ENCODE peak calls at places on chromosomes 5 and 9, in ten cellular contexts. N is GM23248, F is esophagus squamous epithelium, D is PC-9, B is stomach, E is heart left ventricle, V is neuronal stem cell, U is mesenchymal stem cell, C is tibial artery, W is fibroblast of lung. A is an unnamed sample.

GRCh38 chr5:3634061-3634460 is 38.4 kb downstream of the IRX1 start:
- DNase-seq in N (no peak), B (no peak), E (no peak), W (no peak), V (no peak), D (no peak), U (no peak), F (no peak), C (no peak), A (no peak)

GRCh38 chr9:20805766-20806165 is 121.7 kb downstream of the FOCAD start:
- DNase-seq in V (no peak), B (no peak), D (no peak), F (no peak), C (no peak), N (no peak), W (no peak), E (no peak), U (no peak), A (no peak)

GRCh38 chr5:150034677-150035076 is 34.1 kb downstream of the HMGXB3 start:
- DNase-seq in W (peak; percentile 93), U (peak; percentile 47), C (peak; percentile 65), V (no peak), D (no peak), F (no peak), N (peak; percentile 94), B (no peak), E (no peak), A (peak; percentile 81)

GRCh38 chr5:95986001-95986400 is 24.4 kb upstream of the ELL2 start:
- DNase-seq in U (no peak), E (no peak), D (no peak), N (no peak), W (no peak), B (no peak), F (no peak), V (no peak), C (no peak), A (no peak)

GRCh38 chr9:91166796-91167366 is 194.8 kb downstream of the AUH start:
- DNase-seq in C (no peak), N (peak; percentile 44), V (no peak), D (no peak), U (peak; percentile 9), F (no peak), W (no peak), B (peak; percentile 14), E (no peak), A (no peak)

GRCh38 chr5:80747922-80748321 is 93.1 kb upstream of the DHFR start:
- DNase-seq in U (no peak), N (no peak), E (no peak), D (no peak), B (no peak), F (no peak), W (no peak), V (peak; percentile 56), C (no peak), A (no peak)

GRCh38 chr9:34646211-34647083 is at the start of gene GALT:
- DNase-seq in D (peak; percentile 91), F (peak; percentile 68), N (peak; percentile 89), V (peak; percentile 83), W (peak; percentile 77), E (peak; percentile 99), B (peak; percentile 96), C (peak; percentile 97), U (peak; percentile 90), A (peak; percentile 88)

GRCh38 chr9:137445275-137445807 is 4.2 kb upstream of the ENTPD8 start:
- DNase-seq in W (peak; percentile 77), F (no peak), C (peak; percentile 87), U (peak; percentile 81), D (peak; percentile 93), N (peak; percentile 88), B (peak; percentile 86), V (peak; percentile 77), E (peak; percentile 81), A (peak; percentile 74)

GRCh38 chr9:134501266-134502181 is 140.1 kb upstream of the COL5A1 start:
- DNase-seq in B (no peak), V (no peak), U (no peak), D (no peak), C (no peak), F (no peak), N (no peak), E (no peak), W (peak; percentile 14), A (peak; percentile 5)

GRCh38 chr9:88732128-88732527 is 197.2 kb downstream of the NXNL2 start:
- DNase-seq in N (peak; percentile 42), V (no peak), E (no peak), C (peak; percentile 53), U (peak; percentile 89), D (no peak), W (peak; percentile 96), F (no peak), B (no peak), A (no peak)

GRCh38 chr5:135309391-135310327 is 89.4 kb downstream of the MACROH2A1 start:
- DNase-seq in C (no peak), N (peak; percentile 59), E (no peak), V (no peak), F (no peak), W (peak; percentile 6), U (peak; percentile 53), B (no peak), D (no peak), A (no peak)

GRCh38 chr9:114792396-114792795 is 13.4 kb downstream of the TNFSF15 start:
- DNase-seq in C (no peak), N (no peak), D (no peak), F (no peak), E (no peak), W (no peak), U (no peak), V (no peak), B (no peak), A (no peak)

GRCh38 chr5:40227366-40227765 is 452.3 kb upstream of the PTGER4 start:
- DNase-seq in V (no peak), U (no peak), D (no peak), C (no peak), N (no peak), B (no peak), E (no peak), W (peak; percentile 93), F (no peak), A (no peak)

GRCh38 chr9:105223544-105224140 is 20.8 kb upstream of the SLC44A1 start:
- DNase-seq in F (no peak), V (no peak), C (no peak), N (no peak), E (no peak), U (no peak), D (no peak), B (no peak), W (no peak), A (no peak)
- H3K4me1 ChIP-seq in F (no peaks in the 10 kb centered on the region), V (no peaks in the 10 kb centered on the region), C (no peaks in the 10 kb centered on the region), N (peaks cover 8% of the 10 kb centered on the region), E (no peaks in the 10 kb centered on the region), U (no peaks in the 10 kb centered on the region), D (no peaks in the 10 kb centered on the region), B (no peaks in the 10 kb centered on the region), W (no peaks in the 10 kb centered on the region), A (no peaks in the 10 kb centered on the region)

GRCh38 chr5:141810702-141811101 is 67.5 kb downstream of the PCDH1 start:
- DNase-seq in W (no peak), C (no peak), D (no peak), E (no peak), B (no peak), N (no peak), V (no peak), F (no peak), U (no peak), A (no peak)
- H3K4me3 ChIP-seq in W (no peak overlapping the region), C (no peak overlapping the region), D (no peak overlapping the region), E (no peak overlapping the region), B (no peak overlapping the region), N (no peak overlapping the region), V (no peak overlapping the region), F (no peak overlapping the region), U (no peak overlapping the region), A (no peak overlapping the region)

DNA sequence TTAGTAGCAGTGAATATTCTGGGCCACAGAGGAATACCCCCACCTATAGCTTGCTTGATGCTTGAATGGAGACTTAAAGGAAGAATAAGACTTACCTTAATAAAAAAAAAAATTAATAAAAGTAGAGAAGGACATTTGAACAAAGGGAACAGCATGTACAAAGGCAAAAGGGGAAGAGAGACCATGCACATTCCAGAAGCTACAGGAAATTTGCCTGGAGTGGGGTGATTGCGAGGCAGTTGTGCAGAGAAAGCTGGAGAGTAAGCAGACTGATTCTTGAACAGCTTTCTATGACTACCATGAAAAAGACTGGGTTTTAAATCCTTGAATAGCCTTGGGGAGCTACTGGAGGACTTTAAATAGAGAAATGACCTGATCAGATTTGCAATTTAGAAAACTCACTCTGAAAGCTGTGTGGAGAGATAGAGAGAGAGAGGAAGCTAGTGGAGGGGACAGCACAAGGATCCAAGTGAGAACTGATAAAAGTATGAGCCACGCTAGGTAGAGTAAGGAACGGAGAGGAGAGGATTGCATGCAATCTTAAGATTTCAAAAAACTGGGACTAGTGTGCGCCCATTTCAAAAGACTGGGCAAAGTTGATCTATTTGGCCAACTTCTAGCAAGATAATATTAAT is 12.5 kb upstream of the SSBP2 start:
- DNase-seq in U (no peak), V (no peak), N (no peak), D (no peak), W (no peak), E (no peak), C (no peak), F (no peak), B (no peak), A (no peak)
- H3K27ac ChIP-seq in U (no peak overlapping the region), V (no peak overlapping the region), N (no peak overlapping the region), D (no peak overlapping the region), W (no peak overlapping the region), E (no peak overlapping the region), C (no peak overlapping the region), F (no peak overlapping the region), B (no peak overlapping the region), A (no peak overlapping the region)

GRCh38 chr5:978051-978450 is 30.6 kb upstream of the NKD2 start:
- DNase-seq in D (no peak), W (no peak), C (no peak), F (no peak), U (no peak), B (no peak), E (peak; percentile 49), N (no peak), V (no peak), A (no peak)

GRCh38 chr5:976849-977751 is 31.5 kb upstream of the NKD2 start:
- DNase-seq in N (no peak), W (no peak), C (no peak), D (no peak), U (no peak), V (no peak), B (no peak), E (peak; percentile 45), F (no peak), A (no peak)

GRCh38 chr5:980001-980588 is 28.5 kb upstream of the NKD2 start:
- DNase-seq in N (peak; percentile 55), W (no peak), F (no peak), D (no peak), E (peak; percentile 55), V (peak; percentile 37), U (no peak), B (no peak), C (no peak), A (no peak)

GRCh38 chr5:979100-979817 is 29.3 kb upstream of the NKD2 start:
- DNase-seq in V (no peak), B (no peak), U (no peak), E (peak; percentile 43), W (no peak), C (no peak), F (no peak), D (no peak), N (no peak), A (no peak)

DNA sequence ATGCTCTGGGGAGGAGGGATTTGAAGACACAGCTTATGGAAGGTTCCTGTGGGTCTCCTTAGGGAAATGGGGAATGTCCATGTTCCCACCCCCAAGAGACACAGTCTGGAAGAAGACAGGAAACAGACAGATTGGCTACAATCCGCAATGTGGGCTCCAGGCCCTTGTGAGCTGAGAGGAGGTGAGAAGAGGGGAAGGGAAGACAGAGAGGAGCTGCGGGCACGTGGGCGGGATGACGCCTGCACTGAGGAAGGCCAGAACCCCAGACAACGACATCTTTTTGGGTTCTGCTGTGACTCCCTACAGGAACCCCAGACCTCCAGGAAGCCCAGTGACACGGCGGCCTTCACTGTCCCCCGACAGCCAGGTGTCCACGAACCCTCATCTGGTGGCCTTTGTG is 29.9 kb upstream of the NKD2 start:
- DNase-seq in B (no peak), D (no peak), F (no peak), E (peak; percentile 61), C (no peak), N (no peak), W (no peak), V (no peak), U (no peak), A (no peak)
- H3K4me1 ChIP-seq in B (peaks cover 4% of the 10 kb centered on the region), D (no peaks in the 10 kb centered on the region), F (no peaks in the 10 kb centered on the region), E (no peaks in the 10 kb centered on the region), C (no peaks in the 10 kb centered on the region), N (peaks cover 10% of the 10 kb centered on the region), W (no peaks in the 10 kb centered on the region), V (peaks cover 17% of the 10 kb centered on the region), U (peaks cover 4% of the 10 kb centered on the region), A (no peaks in the 10 kb centered on the region)